ENCODE peak calls at places on chromosomes 2 and 18, in four cellular contexts. D, X, Y and H are unnamed samples.
A peak's percentile ranks its signal among the peaks of the same experiment; 100 is the strongest.

GRCh38 chr2:42882756-42883155 is 90.4 kb upstream of the HAAO start:
- DNase-seq in Y (no peak), X (no peak), D (no peak), H (no peak)

GRCh38 chr18:22189431-22189830 is 20.0 kb downstream of the GATA6 start:
- DNase-seq in X (no peak), D (no peak), Y (no peak), H (no peak)

GRCh38 chr18:57446322-57446721 is 11.1 kb downstream of the ONECUT2 start:
- DNase-seq in D (no peak), Y (no peak), X (peak; percentile 42), H (peak; percentile 42)

GRCh38 chr2:10835052-10835970 is 22.7 kb upstream of the PDIA6 start:
- DNase-seq in X (peak; percentile 90), Y (peak; percentile 76), D (no peak), H (peak; percentile 66)

GRCh38 chr18:24672165-24672950 is 211.9 kb downstream of the HRH4 start:
- DNase-seq in Y (no peak), X (no peak), D (no peak), H (no peak)

GRCh38 chr18:61502472-61502871 is 169.2 kb downstream of the CDH20 start:
- DNase-seq in D (peak; percentile 21), X (peak; percentile 1), Y (no peak), H (peak; percentile 40)

GRCh38 chr2:179251865-179252264 is 12.8 kb downstream of the SESTD1 start:
- DNase-seq in D (no peak), X (no peak), Y (no peak), H (no peak)

GRCh38 chr2:212863185-212863588 is 288.2 kb downstream of the IKZF2 start:
- DNase-seq in X (peak; percentile 39), D (no peak), Y (peak; percentile 48), H (peak; percentile 65)

GRCh38 chr18:54215069-54215468 is 9.4 kb downstream of the MBD2 start:
- DNase-seq in Y (no peak), X (no peak), D (no peak), H (no peak)

GRCh38 chr2:96536445-96537065 is at the start of gene ARID5A:
- DNase-seq in X (peak; percentile 97), D (peak; percentile 95), Y (peak; percentile 95), H (peak; percentile 93)

GRCh38 chr2:239965318-239965717 is 59.8 kb downstream of the NDUFA10 start:
- DNase-seq in D (no peak), Y (no peak), X (no peak), H (no peak)

GRCh38 chr2:65620026-65620425 is 187.6 kb upstream of the SPRED2 start:
- DNase-seq in X (no peak), D (no peak), Y (no peak), H (no peak)

GRCh38 chr2:152434395-152435182 is 99.6 kb downstream of the FMNL2 start:
- DNase-seq in X (no peak), Y (no peak), D (no peak), H (no peak)

GRCh38 chr18:21241224-21242131 is 554 bp upstream of the GREB1L start:
- DNase-seq in X (peak; percentile 3), Y (no peak), D (no peak), H (no peak)

GRCh38 chr2:217393585-217394032 is 533.7 kb upstream of the TNP1 start:
- DNase-seq in D (peak; percentile 75), X (no peak), Y (no peak), H (no peak)

GRCh38 chr18:62486290-62486964 is 36.4 kb upstream of the ZCCHC2 start:
- DNase-seq in X (peak; percentile 52), D (peak; percentile 38), Y (no peak), H (no peak)